ENCODE peak calls at places on chromosomes 5 and 9, in seven cellular contexts. K is sigmoid colon; P is gastrocnemius medialis; I is WERI-Rb-1; H is effector memory CD4-positive, alpha-beta T cell; D is thyroid gland; L is IMR-90. A is an unnamed sample.

GRCh38 chr9:106799146-106799545 is 63.8 kb upstream of the ZNF462 start:
- DNase-seq in K (no peak), P (no peak), I (no peak), H (no peak), D (no peak), L (peak), A (no peak)

GRCh38 chr5:79109527-79110492 is 1.8 kb upstream of the BHMT start:
- DNase-seq in K (no peak), P (no peak), I (peak), H (no peak), D (no peak), L (no peak), A (no peak)

GRCh38 chr9:129458663-129459549 is 162.0 kb downstream of the C9orf50 start:
- DNase-seq in K (peak), P (peak), I (peak), H (no peak), D (peak), L (no peak), A (no peak)

GRCh38 chr5:27702339-27702820 is 664.0 kb upstream of the CDH9 start:
- DNase-seq in K (no peak), P (no peak), I (peak), H (no peak), D (no peak), L (no peak), A (peak)

GRCh38 chr5:7705261-7705660 is 145.7 kb downstream of the CFAP90 start:
- DNase-seq in K (no peak), P (no peak), I (no peak), H (no peak), D (no peak), L (no peak), A (no peak)

GRCh38 chr9:36731576-36731975 is 158.9 kb downstream of the MELK start:
- DNase-seq in K (no peak), P (no peak), I (no peak), H (no peak), D (peak), L (peak), A (no peak)

GRCh38 chr5:123075521-123076163 is 13.4 kb upstream of the PRDM6 start:
- DNase-seq in K (no peak), P (no peak), I (no peak), H (no peak), D (no peak), L (no peak), A (no peak)

GRCh38 chr5:176543428-176544182 is 5.5 kb upstream of the CDHR2 start:
- DNase-seq in K (peak), P (peak), I (peak), H (peak), D (peak), L (no peak), A (no peak)

GRCh38 chr5:97600486-97600885 is 417.4 kb upstream of the RIOK2 start:
- DNase-seq in K (no peak), P (no peak), I (no peak), H (no peak), D (no peak), L (peak), A (no peak)

GRCh38 chr9:73371801-73372200 is 220.1 kb downstream of the ANXA1 start:
- DNase-seq in K (no peak), P (no peak), I (no peak), H (no peak), D (no peak), L (no peak), A (no peak)

GRCh38 chr9:70111641-70112236 is 68.1 kb downstream of the MAMDC2 start:
- DNase-seq in K (no peak), P (no peak), I (no peak), H (no peak), D (no peak), L (peak), A (no peak)

GRCh38 chr5:1860021-1860610 is 22.6 kb downstream of the IRX4 start:
- DNase-seq in K (no peak), P (no peak), I (no peak), H (no peak), D (no peak), L (no peak), A (no peak)

GRCh38 chr9:445033-445432 is 230.4 kb downstream of the DOCK8 start:
- DNase-seq in K (peak), P (no peak), I (no peak), H (no peak), D (no peak), L (no peak), A (no peak)

GRCh38 chr5:132099905-132100304 is 26.3 kb downstream of the CSF2 start:
- DNase-seq in K (no peak), P (no peak), I (no peak), H (no peak), D (no peak), L (no peak), A (no peak)

GRCh38 chr5:10863763-10864383 is 102.8 kb upstream of the DAP start:
- DNase-seq in K (no peak), P (no peak), I (peak), H (peak), D (peak), L (peak), A (no peak)

GRCh38 chr5:18744990-18745590 is 1110.8 kb downstream of the TAF11L14 start:
- DNase-seq in K (no peak), P (no peak), I (no peak), H (no peak), D (no peak), L (no peak), A (no peak)

GRCh38 chr9:85258229-85258628 is 483.5 kb downstream of the AGTPBP1 start:
- DNase-seq in K (no peak), P (no peak), I (no peak), H (no peak), D (no peak), L (no peak), A (no peak)

GRCh38 chr5:39100851-39101396 is 26.7 kb upstream of the RICTOR start:
- DNase-seq in K (no peak), P (no peak), I (no peak), H (no peak), D (no peak), L (peak), A (no peak)

GRCh38 chr5:139178948-139179347 is 19.2 kb downstream of the SIL1 start:
- DNase-seq in K (no peak), P (peak), I (no peak), H (no peak), D (peak), L (peak), A (peak)

GRCh38 chr5:74370168-74370567 is 270.4 kb downstream of the ENC1 start:
- DNase-seq in K (no peak), P (peak), I (no peak), H (no peak), D (no peak), L (no peak), A (no peak)

GRCh38 chr5:104326966-104327365 is 764.4 kb upstream of the NUDT12 start:
- DNase-seq in K (no peak), P (no peak), I (no peak), H (no peak), D (no peak), L (no peak), A (no peak)

GRCh38 chr5:3429962-3430361 is 165.7 kb upstream of the IRX1 start:
- DNase-seq in K (no peak), P (no peak), I (no peak), H (no peak), D (no peak), L (no peak), A (no peak)

GRCh38 chr5:178389031-178389729 is 156.6 kb upstream of the PHYKPL start:
- DNase-seq in K (no peak), P (no peak), I (no peak), H (no peak), D (peak), L (no peak), A (no peak)

GRCh38 chr9:114035221-114035844 is 42.8 kb downstream of the AMBP start:
- DNase-seq in K (peak), P (no peak), I (no peak), H (no peak), D (no peak), L (no peak), A (no peak)

GRCh38 chr5:60763061-60763460 is 63.1 kb upstream of the DEPDC1B start:
- DNase-seq in K (no peak), P (no peak), I (no peak), H (no peak), D (no peak), L (no peak), A (no peak)

GRCh38 chr5:169651526-169651925 is 14.5 kb downstream of the DOCK2 start:
- DNase-seq in K (no peak), P (no peak), I (no peak), H (no peak), D (no peak), L (no peak), A (no peak)

GRCh38 chr5:139061274-139061673 is 136.9 kb downstream of the SIL1 start:
- DNase-seq in K (peak), P (peak), I (no peak), H (no peak), D (peak), L (peak), A (no peak)

GRCh38 chr5:140176028-140176382 is 1.0 kb downstream of the CYSTM1 start:
- DNase-seq in K (no peak), P (no peak), I (no peak), H (no peak), D (no peak), L (no peak), A (no peak)

GRCh38 chr9:87275039-87275725 is 222.5 kb upstream of the DAPK1 start:
- DNase-seq in K (no peak), P (no peak), I (no peak), H (no peak), D (no peak), L (no peak), A (no peak)

GRCh38 chr9:108761530-108762347 is 94.0 kb downstream of the ACTL7B start:
- DNase-seq in K (peak), P (peak), I (peak), H (no peak), D (peak), L (peak), A (peak)

GRCh38 chr5:106412606-106413005 is 1258.1 kb downstream of the EFNA5 start:
- DNase-seq in K (no peak), P (no peak), I (no peak), H (no peak), D (no peak), L (no peak), A (no peak)

GRCh38 chr9:126915281-126915816 is 767 bp downstream of the RALGPS1 start:
- DNase-seq in K (peak), P (peak), I (peak), H (peak), D (peak), L (no peak), A (no peak)

GRCh38 chr5:40333459-40334241 is 346.1 kb upstream of the PTGER4 start:
- DNase-seq in K (no peak), P (no peak), I (no peak), H (no peak), D (no peak), L (peak), A (no peak)

GRCh38 chr5:141872496-141873356 is 5.5 kb downstream of the PCDH1 start:
- DNase-seq in K (no peak), P (no peak), I (no peak), H (no peak), D (no peak), L (no peak), A (peak)

GRCh38 chr9:4677392-4677791 is 2.0 kb upstream of the CDC37L1 start:
- DNase-seq in K (no peak), P (no peak), I (no peak), H (no peak), D (no peak), L (no peak), A (no peak)

GRCh38 chr5:156259618-156260017 is 67.3 kb upstream of the SGCD start:
- DNase-seq in K (no peak), P (no peak), I (peak), H (no peak), D (no peak), L (no peak), A (no peak)

GRCh38 chr5:139650031-139650688 is 2.0 kb downstream of the CXXC5 start:
- DNase-seq in K (peak), P (peak), I (no peak), H (no peak), D (peak), L (no peak), A (no peak)

GRCh38 chr5:163408311-163408923 is 29.0 kb upstream of the CCNG1 start:
- DNase-seq in K (peak), P (peak), I (peak), H (peak), D (peak), L (peak), A (peak)
- H3K4me3 ChIP-seq in K (no peak), P (peak), I (no peak), H (no peak), D (no peak), L (no peak), A (no peak)

DNA sequence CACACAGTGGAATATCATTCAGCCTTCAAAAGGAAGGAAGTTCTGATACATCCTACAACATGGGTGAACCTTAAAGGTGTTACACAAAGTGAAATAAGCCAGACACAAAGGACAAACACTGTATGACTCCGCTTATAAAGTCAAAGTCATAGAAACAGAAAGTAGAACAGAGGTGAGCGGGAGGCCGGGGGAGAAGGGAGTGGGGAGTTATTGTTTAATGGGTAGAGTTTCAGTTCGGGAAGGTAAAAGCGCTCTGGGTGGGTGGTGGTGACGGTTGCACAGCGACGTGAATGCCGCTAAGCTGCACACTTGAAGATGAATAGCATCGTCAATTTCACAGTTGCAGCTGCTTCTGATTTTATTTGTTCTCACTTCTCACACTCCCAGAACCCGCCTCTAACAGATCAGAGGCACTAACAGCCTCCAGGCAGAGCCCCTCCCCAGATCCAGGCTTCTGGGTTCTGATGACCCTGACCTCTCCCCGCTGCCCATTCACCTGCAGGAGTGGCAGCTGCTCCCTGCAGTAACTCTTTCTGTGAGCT is 34.1 kb downstream of the BNIP1 start:
- DNase-seq in K (no peak), P (no peak), I (no peak), H (no peak), D (no peak), L (no peak), A (no peak)
- H3K4me3 ChIP-seq in K (no peak), P (no peak), I (no peak), H (no peak), D (no peak), L (no peak), A (no peak)

GRCh38 chr5:180808461-180809000 is 5.9 kb upstream of the MGAT1 start:
- DNase-seq in K (peak), P (no peak), I (no peak), H (no peak), D (no peak), L (no peak), A (no peak)
- H3K4me3 ChIP-seq in K (peak), P (peak), I (peak), H (peak), D (no peak), L (peak), A (no peak)

DNA sequence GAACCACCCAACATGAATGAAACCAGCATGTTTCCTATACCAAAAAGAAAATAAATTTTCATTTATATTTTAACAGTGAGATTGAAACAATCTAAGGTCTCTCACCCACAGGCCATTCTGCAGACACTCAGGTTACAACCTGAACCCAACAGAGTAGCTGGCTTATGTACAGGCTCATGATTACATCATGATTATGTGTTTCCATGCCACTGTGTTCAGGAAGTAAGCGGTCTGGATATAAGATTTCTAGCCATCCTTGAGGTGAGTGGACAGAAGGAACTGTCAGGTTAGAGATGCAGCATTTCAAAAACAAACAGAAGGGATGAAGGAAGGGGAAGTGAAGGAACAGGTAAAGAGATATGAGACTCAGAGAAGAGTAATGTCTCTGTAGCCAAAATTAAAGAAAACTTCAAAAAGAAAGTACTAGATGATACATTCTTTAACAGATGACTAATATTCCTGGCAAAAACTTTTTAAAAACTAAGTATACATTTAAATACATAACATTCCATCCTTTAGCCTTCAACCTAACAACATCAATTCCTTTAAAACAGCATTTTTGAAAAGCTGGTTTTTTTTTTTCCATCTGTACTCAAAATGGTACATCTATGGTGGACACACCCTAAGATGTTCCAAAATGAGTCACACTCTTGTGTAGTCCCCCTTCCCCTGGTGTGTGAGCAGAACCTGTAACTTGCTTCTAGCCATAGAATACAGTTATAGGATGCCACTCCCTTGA is 119.8 kb downstream of the LPAR1 start:
- DNase-seq in K (no peak), P (no peak), I (no peak), H (no peak), D (no peak), L (peak), A (no peak)
- H3K4me3 ChIP-seq in K (no peak), P (no peak), I (no peak), H (no peak), D (no peak), L (peak), A (no peak)

GRCh38 chr9:21993007-21993406 is 1.2 kb downstream of the CDKN2A start:
- DNase-seq in K (no peak), P (no peak), I (no peak), H (no peak), D (no peak), L (no peak), A (no peak)
- H3K4me3 ChIP-seq in K (no peak), P (no peak), I (peak), H (no peak), D (no peak), L (peak), A (no peak)

GRCh38 chr5:173858675-173859121 is 29.5 kb upstream of the CPEB4 start:
- DNase-seq in K (no peak), P (no peak), I (no peak), H (no peak), D (no peak), L (no peak), A (no peak)
- H3K4me3 ChIP-seq in K (no peak), P (no peak), I (no peak), H (no peak), D (no peak), L (no peak), A (no peak)

A was measured in NT2/D1.